ENCODE peak calls at places on chromosome 21, in nine cellular contexts. C is astrocyte of the spinal cord; Q is DND-41; P is body of pancreas; J is CD8-positive, alpha-beta T cell; Z is kidney; B is AG04450; W is A549; Y is Calu3. E is an unnamed sample.

GRCh38 chr21:26966978-26967913 is at the start of gene ADAMTS5:
- DNase-seq in Z (peak), C (peak), B (no peak), Q (no peak), P (peak), W (no peak), Y (no peak), J (no peak), E (peak)

GRCh38 chr21:36164427-36164784 is 7.8 kb downstream of the DOP1B start:
- DNase-seq in Q (no peak), P (peak), W (no peak), Z (no peak), Y (no peak), J (no peak), C (no peak), B (no peak), E (no peak)

GRCh38 chr21:36260030-36260787 is 59.8 kb upstream of the MORC3 start:
- DNase-seq in Y (peak), P (peak), Q (peak), Z (peak), J (no peak), C (peak), B (peak), W (peak), E (no peak)

GRCh38 chr21:40177979-40178378 is 310.7 kb downstream of the PCP4 start:
- DNase-seq in J (no peak), P (no peak), Y (no peak), B (no peak), C (no peak), Z (no peak), W (no peak), Q (no peak), E (no peak)

GRCh38 chr21:22319435-22319834 is 1321.2 kb downstream of the NCAM2 start:
- DNase-seq in B (no peak), P (no peak), C (no peak), Y (no peak), W (no peak), Q (no peak), Z (no peak), J (no peak), E (no peak)

GRCh38 chr21:43820466-43820865 is 31.1 kb downstream of the RRP1 start:
- DNase-seq in C (no peak), Z (peak), Y (no peak), W (no peak), B (no peak), P (no peak), J (no peak), Q (no peak), E (no peak)

GRCh38 chr21:21612446-21612845 is 614.2 kb downstream of the NCAM2 start:
- DNase-seq in W (no peak), B (peak), Q (no peak), P (no peak), J (no peak), Y (no peak), Z (no peak), C (peak), E (no peak)

GRCh38 chr21:31185663-31186062 is 147.4 kb upstream of the KRTAP19-8 start:
- DNase-seq in Y (no peak), J (no peak), C (no peak), W (no peak), B (no peak), Q (no peak), P (no peak), Z (no peak), E (no peak)

GRCh38 chr21:17911628-17912027 is 92.5 kb upstream of the C21orf91 start:
- DNase-seq in Z (no peak), P (no peak), J (no peak), W (no peak), Y (no peak), B (no peak), Q (no peak), C (peak), E (no peak)

GRCh38 chr21:36379236-36379635 is 6.0 kb upstream of the CHAF1B start:
- DNase-seq in W (no peak), Z (no peak), B (no peak), J (no peak), Q (no peak), P (no peak), Y (no peak), C (no peak), E (no peak)

GRCh38 chr21:36141513-36141925 is 6.6 kb downstream of the CBR3 start:
- DNase-seq in Y (peak), Z (peak), B (peak), P (peak), C (peak), W (peak), J (peak), Q (peak), E (peak)

GRCh38 chr21:43812139-43812821 is 22.9 kb downstream of the RRP1 start:
- DNase-seq in C (no peak), P (no peak), B (no peak), Y (no peak), W (no peak), Z (peak), Q (no peak), J (no peak), E (peak)

GRCh38 chr21:39020751-39021474 is 162.3 kb downstream of the PSMG1 start:
- DNase-seq in Z (peak), Y (no peak), P (peak), Q (peak), W (peak), C (no peak), B (no peak), J (no peak), E (no peak)

GRCh38 chr21:38956006-38956405 is 150.3 kb downstream of the ETS2 start:
- DNase-seq in C (no peak), Y (no peak), Q (no peak), P (no peak), J (no peak), W (no peak), B (no peak), Z (no peak), E (no peak)

GRCh38 chr21:20260124-20260523 is 738.1 kb upstream of the NCAM2 start:
- DNase-seq in Q (no peak), P (no peak), J (no peak), C (no peak), W (no peak), Y (no peak), Z (no peak), B (no peak), E (no peak)

GRCh38 chr21:38956791-38957571 is 151.3 kb downstream of the ETS2 start:
- DNase-seq in Z (no peak), C (no peak), Y (no peak), B (no peak), P (no peak), J (no peak), W (no peak), Q (no peak), E (no peak)

GRCh38 chr21:16838330-16838729 is 674.5 kb upstream of the CXADR start:
- DNase-seq in B (no peak), W (no peak), J (no peak), P (no peak), Y (peak), Q (no peak), Z (no peak), C (peak), E (no peak)

GRCh38 chr21:17191346-17191993 is 321.4 kb upstream of the CXADR start:
- DNase-seq in B (no peak), J (no peak), C (no peak), W (no peak), Q (peak), P (no peak), Z (no peak), Y (no peak), E (no peak)

GRCh38 chr21:27722095-27722494 is 755.2 kb upstream of the ADAMTS5 start:
- DNase-seq in P (no peak), C (no peak), J (no peak), B (no peak), Z (no peak), Y (peak), Q (no peak), W (no peak), E (no peak)

GRCh38 chr21:32410916-32411315 is 1.6 kb upstream of the EVA1C start:
- DNase-seq in C (no peak), Y (no peak), Z (no peak), J (no peak), P (no peak), B (no peak), Q (no peak), W (no peak), E (no peak)

GRCh38 chr21:40546657-40547056 is 300.3 kb downstream of the DSCAM start:
- DNase-seq in Y (no peak), C (no peak), Q (no peak), J (no peak), P (no peak), W (no peak), Z (no peak), B (no peak), E (no peak)

GRCh38 chr21:28605138-28605537 is 387.5 kb downstream of the LTN1 start:
- DNase-seq in J (no peak), Y (no peak), Z (no peak), P (no peak), Q (peak), W (no peak), B (no peak), C (no peak), E (no peak)

GRCh38 chr21:41501919-41502318 is 6.0 kb downstream of the TMPRSS2 start:
- DNase-seq in C (no peak), J (no peak), P (peak), Z (no peak), W (peak), Y (no peak), Q (no peak), B (no peak), E (no peak)

GRCh38 chr21:41043008-41043407 is 125.0 kb upstream of the BACE2 start:
- DNase-seq in Q (no peak), J (no peak), B (no peak), W (peak), Y (no peak), C (no peak), Z (no peak), P (no peak), E (no peak)

GRCh38 chr21:25970254-25970930 is 200.2 kb downstream of the APP start:
- DNase-seq in B (no peak), Y (no peak), C (no peak), Q (no peak), W (no peak), P (no peak), Z (no peak), J (no peak), E (no peak)

GRCh38 chr21:24259241-24259640 is 1348.0 kb downstream of the MRPL39 start:
- DNase-seq in W (no peak), Q (no peak), P (no peak), B (peak), C (peak), J (no peak), Y (no peak), Z (no peak), E (no peak)

GRCh38 chr21:27104749-27105439 is 138.0 kb upstream of the ADAMTS5 start:
- DNase-seq in Q (no peak), Y (no peak), J (no peak), P (no peak), C (peak), B (no peak), W (no peak), Z (no peak), E (no peak)

GRCh38 chr21:15062566-15062965 is 2.2 kb downstream of the NRIP1 start:
- DNase-seq in P (no peak), C (peak), B (no peak), Q (no peak), Y (no peak), Z (no peak), W (peak), J (no peak), E (no peak)
- TF ChIP-seq CTCF in P (peak), C (peak), B (no peak), Q (peak), Y (no peak), Z (no peak), W (peak), J (no peak), E (no peak)

GRCh38 chr21:34636961-34637360 is 22.0 kb upstream of the RCAN1 start:
- DNase-seq in J (no peak), Y (no peak), P (no peak), B (no peak), Q (no peak), Z (no peak), C (no peak), W (no peak), E (no peak)

GRCh38 chr21:34639250-34639649 is 24.3 kb upstream of the RCAN1 start:
- DNase-seq in C (no peak), W (no peak), J (no peak), Z (no peak), P (no peak), Y (no peak), Q (no peak), B (no peak), E (no peak)

GRCh38 chr21:34630536-34631143 is 15.7 kb upstream of the RCAN1 start:
- DNase-seq in Q (peak), J (no peak), B (no peak), C (peak), P (peak), Y (peak), Z (no peak), W (peak), E (no peak)

GRCh38 chr21:34632498-34632897 is 17.6 kb upstream of the RCAN1 start:
- DNase-seq in Z (no peak), Y (no peak), W (no peak), B (no peak), P (no peak), Q (no peak), C (no peak), J (no peak), E (no peak)

GRCh38 chr21:34635307-34635706 is 20.4 kb upstream of the RCAN1 start:
- DNase-seq in B (no peak), P (no peak), C (no peak), W (peak), Z (no peak), J (no peak), Q (no peak), Y (peak), E (no peak)
- TF ChIP-seq CTCF in B (peak), P (no peak), C (no peak), W (peak), Z (no peak), J (peak), Q (peak), Y (peak), E (no peak)

GRCh38 chr21:45102391-45102932 is 28.1 kb downstream of the ADARB1 start:
- DNase-seq in W (peak), Z (no peak), J (no peak), C (no peak), B (no peak), Q (no peak), Y (peak), P (no peak), E (no peak)
- TF ChIP-seq CTCF in W (peak), Z (no peak), J (no peak), C (no peak), B (peak), Q (peak), Y (no peak), P (peak), E (peak)

DNA sequence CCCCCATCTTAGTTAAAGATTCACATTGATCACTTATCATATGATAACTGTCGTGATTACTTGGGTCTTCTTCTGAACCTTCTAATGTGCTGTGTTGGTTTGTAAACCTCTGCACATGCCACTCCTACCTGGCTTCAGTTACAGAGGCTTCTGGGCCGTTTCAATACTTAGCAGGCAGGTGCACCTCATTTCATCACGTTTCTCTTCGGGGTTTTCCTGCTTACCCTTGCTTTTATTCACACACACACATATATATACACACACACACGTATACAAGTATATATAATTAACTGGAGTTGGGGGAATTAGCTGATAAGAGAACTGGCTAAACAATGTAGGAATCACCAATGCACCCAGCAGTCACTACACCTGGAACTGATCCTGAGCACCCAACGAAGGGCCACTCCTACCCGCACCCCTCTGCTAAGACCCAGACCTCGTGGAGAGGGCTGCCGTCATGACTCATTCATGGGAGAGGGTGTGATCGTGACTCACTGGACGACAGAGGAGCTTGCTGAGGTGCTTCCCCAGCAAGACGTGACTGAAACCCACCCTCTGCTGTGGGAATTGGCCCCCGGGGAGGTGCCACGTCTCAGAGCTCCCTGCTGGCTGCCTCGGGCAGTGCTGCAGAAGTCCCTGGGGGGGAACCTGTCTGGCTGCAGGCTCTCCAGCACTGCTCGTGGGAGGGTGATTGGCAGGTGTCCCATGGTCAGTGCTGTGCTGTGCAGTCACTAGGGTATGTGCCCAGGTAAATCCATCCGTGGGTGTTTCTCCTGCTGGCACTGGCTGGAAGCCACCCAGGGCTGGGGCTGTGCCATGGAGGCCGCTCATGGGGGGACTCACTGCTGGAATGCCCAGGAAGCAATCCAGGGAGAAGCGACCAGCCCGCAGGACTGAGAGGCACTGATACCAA is 166.6 kb downstream of the DYRK1A start:
- DNase-seq in Z (peak), B (no peak), P (peak), J (no peak), C (peak), Y (peak), W (peak), Q (no peak), E (peak)
- TF ChIP-seq CTCF in Z (no peak), B (peak), P (no peak), J (no peak), C (no peak), Y (no peak), W (no peak), Q (no peak), E (no peak)

DNA sequence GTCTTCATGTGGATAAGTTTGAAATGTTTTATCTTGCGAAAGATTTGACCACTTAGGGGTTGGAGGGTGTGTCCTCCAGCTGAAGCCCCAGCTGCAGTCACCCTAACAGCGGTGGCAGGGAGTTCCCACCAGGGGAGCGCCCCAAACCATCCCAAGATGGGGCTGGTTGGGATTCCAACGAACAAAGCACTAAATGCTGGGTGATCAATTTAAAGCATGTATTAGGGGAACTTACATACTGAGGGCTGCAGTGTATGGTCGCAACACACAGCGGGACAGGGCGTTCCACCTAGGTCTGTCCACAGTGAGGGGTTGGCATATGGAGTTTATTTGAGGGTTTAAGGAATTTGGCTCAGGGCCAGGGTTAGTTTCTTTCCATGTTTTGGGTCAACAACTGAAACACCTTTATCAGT is 26.3 kb downstream of the SLC37A1 start:
- DNase-seq in C (no peak), P (no peak), Y (no peak), W (no peak), Q (peak), J (no peak), Z (no peak), B (no peak), E (no peak)
- TF ChIP-seq CTCF in C (peak), P (no peak), Y (no peak), W (no peak), Q (peak), J (no peak), Z (no peak), B (no peak), E (no peak)